ENCODE peak calls at places on chromosomes 16 and 17, in eight cellular contexts. One of them, this sample, is unnamed.

GRCh38 chr16:72854537-72854936 is 193.4 kb downstream of the ZFHX3 start:
- DNase-seq in left ventricle myocardium superior: no peak
- DNase-seq in activated CD4-positive, alpha-beta T cell treated with anti-CD3 and anti-CD28 coated beads, Interleukin-2, amount 50 U/mL, for 24 hours: no peak
- DNase-seq in skeletal muscle cell: no peak
- DNase-seq in A549: no peak
- DNase-seq in activated CD4-positive, CD25-positive, alpha-beta regulatory T cell: no peak
- DNase-seq in AG10803: no peak
- DNase-seq in GM20000: no peak
- DNase-seq in this sample: no peak

GRCh38 chr17:36813957-36814356 is 123.3 kb upstream of the LHX1 start:
- DNase-seq in skeletal muscle cell: no peak
- DNase-seq in left ventricle myocardium superior: no peak
- DNase-seq in AG10803: no peak
- DNase-seq in activated CD4-positive, alpha-beta T cell treated with anti-CD3 and anti-CD28 coated beads, Interleukin-2, amount 50 U/mL, for 24 hours: no peak
- DNase-seq in GM20000: no peak
- DNase-seq in A549: no peak
- DNase-seq in activated CD4-positive, CD25-positive, alpha-beta regulatory T cell: no peak
- DNase-seq in this sample: no peak

GRCh38 chr16:68000024-68000423 is 740 bp upstream of the DPEP2 start:
- DNase-seq in GM20000: peak; percentile 32
- DNase-seq in A549: no peak
- DNase-seq in left ventricle myocardium superior: no peak
- DNase-seq in activated CD4-positive, CD25-positive, alpha-beta regulatory T cell: no peak
- DNase-seq in skeletal muscle cell: no peak
- DNase-seq in AG10803: no peak
- DNase-seq in activated CD4-positive, alpha-beta T cell treated with anti-CD3 and anti-CD28 coated beads, Interleukin-2, amount 50 U/mL, for 24 hours: no peak
- DNase-seq in this sample: no peak

GRCh38 chr16:711548-712320 is 3.2 kb upstream of the METRN start:
- DNase-seq in A549: no peak
- DNase-seq in AG10803: peak; percentile 52
- DNase-seq in left ventricle myocardium superior: peak; percentile 90
- DNase-seq in skeletal muscle cell: no peak
- DNase-seq in GM20000: peak; percentile 96
- DNase-seq in activated CD4-positive, alpha-beta T cell treated with anti-CD3 and anti-CD28 coated beads, Interleukin-2, amount 50 U/mL, for 24 hours: peak; percentile 65
- DNase-seq in activated CD4-positive, CD25-positive, alpha-beta regulatory T cell: peak; percentile 69
- DNase-seq in this sample: peak; percentile 37

GRCh38 chr17:16415031-16415924 is at the start of gene TRPV2:
- DNase-seq in skeletal muscle cell: no peak
- DNase-seq in activated CD4-positive, CD25-positive, alpha-beta regulatory T cell: peak; percentile 21
- DNase-seq in GM20000: peak; percentile 70
- DNase-seq in A549: peak; percentile 55
- DNase-seq in left ventricle myocardium superior: peak; percentile 63
- DNase-seq in activated CD4-positive, alpha-beta T cell treated with anti-CD3 and anti-CD28 coated beads, Interleukin-2, amount 50 U/mL, for 24 hours: no peak
- DNase-seq in AG10803: no peak
- DNase-seq in this sample: no peak

GRCh38 chr17:71412803-71413202 is 708.0 kb upstream of the SOX9 start:
- DNase-seq in activated CD4-positive, CD25-positive, alpha-beta regulatory T cell: no peak
- DNase-seq in skeletal muscle cell: peak; percentile 91
- DNase-seq in left ventricle myocardium superior: no peak
- DNase-seq in AG10803: peak; percentile 97
- DNase-seq in A549: peak; percentile 79
- DNase-seq in GM20000: no peak
- DNase-seq in activated CD4-positive, alpha-beta T cell treated with anti-CD3 and anti-CD28 coated beads, Interleukin-2, amount 50 U/mL, for 24 hours: no peak
- DNase-seq in this sample: no peak

GRCh38 chr17:45299311-45299710 is 17.5 kb downstream of the MAP3K14 start:
- DNase-seq in left ventricle myocardium superior: no peak
- DNase-seq in skeletal muscle cell: no peak
- DNase-seq in activated CD4-positive, CD25-positive, alpha-beta regulatory T cell: no peak
- DNase-seq in GM20000: no peak
- DNase-seq in A549: no peak
- DNase-seq in activated CD4-positive, alpha-beta T cell treated with anti-CD3 and anti-CD28 coated beads, Interleukin-2, amount 50 U/mL, for 24 hours: no peak
- DNase-seq in AG10803: no peak
- DNase-seq in this sample: peak; percentile 43

GRCh38 chr17:68821860-68822693 is 133.1 kb downstream of the ABCA8 start:
- DNase-seq in AG10803: peak; percentile 84
- DNase-seq in GM20000: no peak
- DNase-seq in activated CD4-positive, CD25-positive, alpha-beta regulatory T cell: no peak
- DNase-seq in A549: peak; percentile 77
- DNase-seq in skeletal muscle cell: peak; percentile 84
- DNase-seq in left ventricle myocardium superior: no peak
- DNase-seq in activated CD4-positive, alpha-beta T cell treated with anti-CD3 and anti-CD28 coated beads, Interleukin-2, amount 50 U/mL, for 24 hours: no peak
- DNase-seq in this sample: no peak

GRCh38 chr17:19876524-19877161 is 8.9 kb upstream of the ULK2 start:
- DNase-seq in skeletal muscle cell: no peak
- DNase-seq in AG10803: no peak
- DNase-seq in GM20000: no peak
- DNase-seq in left ventricle myocardium superior: peak; percentile 73
- DNase-seq in activated CD4-positive, alpha-beta T cell treated with anti-CD3 and anti-CD28 coated beads, Interleukin-2, amount 50 U/mL, for 24 hours: no peak
- DNase-seq in activated CD4-positive, CD25-positive, alpha-beta regulatory T cell: no peak
- DNase-seq in A549: no peak
- DNase-seq in this sample: peak; percentile 49

GRCh38 chr16:7185689-7186088 is 147.0 kb upstream of the RBFOX1 start:
- DNase-seq in skeletal muscle cell: no peak
- DNase-seq in A549: no peak
- DNase-seq in activated CD4-positive, CD25-positive, alpha-beta regulatory T cell: no peak
- DNase-seq in GM20000: no peak
- DNase-seq in left ventricle myocardium superior: no peak
- DNase-seq in AG10803: no peak
- DNase-seq in activated CD4-positive, alpha-beta T cell treated with anti-CD3 and anti-CD28 coated beads, Interleukin-2, amount 50 U/mL, for 24 hours: no peak
- DNase-seq in this sample: no peak

GRCh38 chr16:87764600-87765472 is 950 bp downstream of the KLHDC4 start:
- DNase-seq in activated CD4-positive, CD25-positive, alpha-beta regulatory T cell: no peak
- DNase-seq in activated CD4-positive, alpha-beta T cell treated with anti-CD3 and anti-CD28 coated beads, Interleukin-2, amount 50 U/mL, for 24 hours: no peak
- DNase-seq in A549: peak; percentile 28
- DNase-seq in skeletal muscle cell: no peak
- DNase-seq in AG10803: no peak
- DNase-seq in left ventricle myocardium superior: no peak
- DNase-seq in GM20000: no peak
- DNase-seq in this sample: no peak

GRCh38 chr17:74646231-74646630 is 22.7 kb upstream of the CD300E start:
- DNase-seq in left ventricle myocardium superior: no peak
- DNase-seq in skeletal muscle cell: no peak
- DNase-seq in AG10803: no peak
- DNase-seq in activated CD4-positive, CD25-positive, alpha-beta regulatory T cell: no peak
- DNase-seq in activated CD4-positive, alpha-beta T cell treated with anti-CD3 and anti-CD28 coated beads, Interleukin-2, amount 50 U/mL, for 24 hours: no peak
- DNase-seq in A549: peak; percentile 74
- DNase-seq in GM20000: peak; percentile 60
- DNase-seq in this sample: no peak

GRCh38 chr16:11670171-11671131 is 2.2 kb downstream of the SNN start:
- DNase-seq in skeletal muscle cell: no peak
- DNase-seq in left ventricle myocardium superior: no peak
- DNase-seq in activated CD4-positive, alpha-beta T cell treated with anti-CD3 and anti-CD28 coated beads, Interleukin-2, amount 50 U/mL, for 24 hours: no peak
- DNase-seq in GM20000: peak; percentile 72
- DNase-seq in activated CD4-positive, CD25-positive, alpha-beta regulatory T cell: no peak
- DNase-seq in A549: no peak
- DNase-seq in AG10803: no peak
- DNase-seq in this sample: peak; percentile 73

GRCh38 chr16:2977440-2977839 is 2.8 kb downstream of the PKMYT1 start:
- DNase-seq in GM20000: no peak
- DNase-seq in left ventricle myocardium superior: no peak
- DNase-seq in AG10803: no peak
- DNase-seq in activated CD4-positive, alpha-beta T cell treated with anti-CD3 and anti-CD28 coated beads, Interleukin-2, amount 50 U/mL, for 24 hours: no peak
- DNase-seq in A549: no peak
- DNase-seq in skeletal muscle cell: no peak
- DNase-seq in activated CD4-positive, CD25-positive, alpha-beta regulatory T cell: no peak
- DNase-seq in this sample: no peak

GRCh38 chr17:76452646-76453430 is at the start of gene UBE2O:
- DNase-seq in A549: peak; percentile 96
- DNase-seq in activated CD4-positive, CD25-positive, alpha-beta regulatory T cell: peak; percentile 88
- DNase-seq in activated CD4-positive, alpha-beta T cell treated with anti-CD3 and anti-CD28 coated beads, Interleukin-2, amount 50 U/mL, for 24 hours: peak; percentile 82
- DNase-seq in skeletal muscle cell: no peak
- DNase-seq in GM20000: peak; percentile 98
- DNase-seq in left ventricle myocardium superior: peak; percentile 94
- DNase-seq in AG10803: peak; percentile 79
- DNase-seq in this sample: peak; percentile 66

GRCh38 chr16:74580828-74581227 is 26.1 kb downstream of the GLG1 start:
- DNase-seq in GM20000: no peak
- DNase-seq in A549: no peak
- DNase-seq in activated CD4-positive, alpha-beta T cell treated with anti-CD3 and anti-CD28 coated beads, Interleukin-2, amount 50 U/mL, for 24 hours: no peak
- DNase-seq in AG10803: peak; percentile 8
- DNase-seq in activated CD4-positive, CD25-positive, alpha-beta regulatory T cell: no peak
- DNase-seq in skeletal muscle cell: no peak
- DNase-seq in left ventricle myocardium superior: no peak
- DNase-seq in this sample: no peak

GRCh38 chr17:37429442-37429841 is 22.8 kb downstream of the TADA2A start:
- DNase-seq in activated CD4-positive, alpha-beta T cell treated with anti-CD3 and anti-CD28 coated beads, Interleukin-2, amount 50 U/mL, for 24 hours: no peak
- DNase-seq in GM20000: no peak
- DNase-seq in skeletal muscle cell: no peak
- DNase-seq in A549: no peak
- DNase-seq in left ventricle myocardium superior: no peak
- DNase-seq in AG10803: no peak
- DNase-seq in activated CD4-positive, CD25-positive, alpha-beta regulatory T cell: no peak
- DNase-seq in this sample: no peak